ENCODE peak calls at places on chromosomes 7 and 10, in nine cellular contexts. One of them, this sample, is unnamed.

GRCh38 chr7:73856941-73857340 is 4.0 kb upstream of the TMEM270 start:
- DNase-seq in mucosa of descending colon: no peak
- DNase-seq in tibial artery: no peak
- DNase-seq in upper lobe of right lung: no peak
- DNase-seq in hepatocyte: no peak
- DNase-seq in AG09309: no peak
- DNase-seq in spleen: peak; percentile 34
- DNase-seq in GM23248: no peak
- DNase-seq in astrocyte: no peak
- DNase-seq in this sample: no peak

GRCh38 chr7:72751978-72752377 is 76.0 kb downstream of the TYW1B start:
- DNase-seq in GM23248: no peak
- DNase-seq in hepatocyte: no peak
- DNase-seq in mucosa of descending colon: no peak
- DNase-seq in AG09309: no peak
- DNase-seq in tibial artery: no peak
- DNase-seq in upper lobe of right lung: no peak
- DNase-seq in spleen: no peak
- DNase-seq in astrocyte: no peak
- DNase-seq in this sample: no peak

GRCh38 chr7:155568961-155569360 is 22.6 kb upstream of the CNPY1 start:
- DNase-seq in hepatocyte: no peak
- DNase-seq in mucosa of descending colon: peak; percentile 3
- DNase-seq in tibial artery: no peak
- DNase-seq in upper lobe of right lung: no peak
- DNase-seq in GM23248: no peak
- DNase-seq in AG09309: no peak
- DNase-seq in spleen: peak; percentile 63
- DNase-seq in astrocyte: no peak
- DNase-seq in this sample: no peak

GRCh38 chr10:11678074-11678793 is 63.9 kb upstream of the ECHDC3 start:
- DNase-seq in spleen: peak; percentile 82
- DNase-seq in mucosa of descending colon: no peak
- DNase-seq in hepatocyte: no peak
- DNase-seq in upper lobe of right lung: no peak
- DNase-seq in GM23248: peak; percentile 66
- DNase-seq in astrocyte: peak; percentile 39
- DNase-seq in AG09309: peak; percentile 38
- DNase-seq in tibial artery: no peak
- DNase-seq in this sample: no peak

GRCh38 chr7:40584667-40585433 is 450.0 kb downstream of the SUGCT start:
- DNase-seq in hepatocyte: no peak
- DNase-seq in upper lobe of right lung: no peak
- DNase-seq in GM23248: peak; percentile 12
- DNase-seq in mucosa of descending colon: no peak
- DNase-seq in spleen: no peak
- DNase-seq in tibial artery: no peak
- DNase-seq in astrocyte: peak; percentile 33
- DNase-seq in AG09309: no peak
- DNase-seq in this sample: no peak

GRCh38 chr10:132133005-132133404 is 53.7 kb upstream of the DPYSL4 start:
- DNase-seq in tibial artery: no peak
- DNase-seq in hepatocyte: no peak
- DNase-seq in spleen: peak; percentile 54
- DNase-seq in mucosa of descending colon: peak; percentile 9
- DNase-seq in GM23248: no peak
- DNase-seq in AG09309: no peak
- DNase-seq in upper lobe of right lung: peak; percentile 52
- DNase-seq in astrocyte: no peak
- DNase-seq in this sample: peak; percentile 29

GRCh38 chr10:79102056-79102874 is 33.5 kb downstream of the ZMIZ1 start:
- DNase-seq in spleen: peak; percentile 72
- DNase-seq in tibial artery: peak; percentile 80
- DNase-seq in astrocyte: peak; percentile 66
- DNase-seq in GM23248: peak; percentile 72
- DNase-seq in upper lobe of right lung: no peak
- DNase-seq in AG09309: no peak
- DNase-seq in mucosa of descending colon: peak; percentile 69
- DNase-seq in hepatocyte: peak; percentile 67
- DNase-seq in this sample: no peak

GRCh38 chr7:82600601-82601000 is 157.0 kb upstream of the CACNA2D1 start:
- DNase-seq in astrocyte: no peak
- DNase-seq in hepatocyte: no peak
- DNase-seq in spleen: no peak
- DNase-seq in upper lobe of right lung: no peak
- DNase-seq in AG09309: no peak
- DNase-seq in GM23248: no peak
- DNase-seq in mucosa of descending colon: no peak
- DNase-seq in tibial artery: no peak
- DNase-seq in this sample: no peak

GRCh38 chr7:45918556-45918955 is 2.5 kb downstream of the IGFBP3 start:
- DNase-seq in spleen: no peak
- DNase-seq in mucosa of descending colon: no peak
- DNase-seq in hepatocyte: no peak
- DNase-seq in tibial artery: no peak
- DNase-seq in AG09309: no peak
- DNase-seq in astrocyte: no peak
- DNase-seq in upper lobe of right lung: no peak
- DNase-seq in GM23248: no peak
- DNase-seq in this sample: no peak

GRCh38 chr7:45917658-45918057 is 3.4 kb downstream of the IGFBP3 start:
- DNase-seq in spleen: peak; percentile 91
- DNase-seq in AG09309: no peak
- DNase-seq in GM23248: peak; percentile 90
- DNase-seq in mucosa of descending colon: peak; percentile 84
- DNase-seq in tibial artery: peak; percentile 68
- DNase-seq in upper lobe of right lung: peak; percentile 87
- DNase-seq in astrocyte: peak; percentile 41
- DNase-seq in hepatocyte: peak; percentile 89
- DNase-seq in this sample: peak; percentile 89

GRCh38 chr7:45919947-45920542 is 1.0 kb downstream of the IGFBP3 start:
- DNase-seq in GM23248: peak; percentile 35
- DNase-seq in tibial artery: no peak
- DNase-seq in upper lobe of right lung: no peak
- DNase-seq in spleen: no peak
- DNase-seq in hepatocyte: no peak
- DNase-seq in AG09309: no peak
- DNase-seq in mucosa of descending colon: no peak
- DNase-seq in astrocyte: peak; percentile 6
- DNase-seq in this sample: no peak

GRCh38 chr7:45920543-45921380 is at the start of gene IGFBP3:
- DNase-seq in AG09309: no peak
- DNase-seq in GM23248: peak; percentile 93
- DNase-seq in upper lobe of right lung: peak; percentile 72
- DNase-seq in astrocyte: peak; percentile 64
- DNase-seq in mucosa of descending colon: peak; percentile 48
- DNase-seq in hepatocyte: peak; percentile 84
- DNase-seq in spleen: no peak
- DNase-seq in tibial artery: peak; percentile 44
- DNase-seq in this sample: no peak

DNA sequence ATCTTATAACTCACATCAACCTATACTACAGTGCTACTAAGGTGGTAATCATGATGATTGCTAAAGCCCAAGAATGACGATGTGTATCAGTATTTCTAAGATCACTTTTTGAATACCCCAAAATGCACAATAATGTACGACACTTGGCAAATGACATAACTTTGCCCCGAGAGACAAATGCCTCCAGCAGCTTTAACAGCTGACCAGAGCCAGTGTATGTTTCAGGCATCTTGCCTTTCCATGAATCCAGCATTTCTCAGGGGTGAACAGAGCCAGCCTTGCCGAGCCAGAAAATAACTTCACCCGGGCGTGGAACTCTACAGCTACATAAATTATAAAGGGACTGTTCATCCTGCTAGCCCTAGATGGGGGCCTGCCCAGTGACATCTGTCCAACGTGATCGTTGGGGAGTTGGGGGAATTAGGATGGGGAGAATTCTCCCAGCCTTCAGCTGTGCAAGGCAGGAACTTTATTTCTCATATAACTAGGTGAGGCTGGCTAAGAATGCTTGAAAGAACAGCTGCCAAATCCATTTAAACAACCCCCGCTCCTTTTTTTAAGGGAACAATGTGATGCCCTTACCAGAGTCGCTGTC is 1.7 kb downstream of the IGFBP3 start:
- DNase-seq in spleen: no peak
- DNase-seq in upper lobe of right lung: no peak
- DNase-seq in mucosa of descending colon: no peak
- DNase-seq in tibial artery: no peak
- DNase-seq in AG09309: no peak
- DNase-seq in astrocyte: no peak
- DNase-seq in hepatocyte: no peak
- DNase-seq in GM23248: peak; percentile 44
- DNase-seq in this sample: no peak
- H3K4me3 ChIP-seq in spleen: no peak overlapping the region
- H3K4me3 ChIP-seq in upper lobe of right lung: peak overlapping the region; percentile 49
- H3K4me3 ChIP-seq in mucosa of descending colon: no peak overlapping the region
- H3K4me3 ChIP-seq in tibial artery: peak overlapping the region; percentile 64
- H3K4me3 ChIP-seq in AG09309: peak overlapping the region; percentile 64
- H3K4me3 ChIP-seq in astrocyte: peak overlapping the region; percentile 59
- H3K4me3 ChIP-seq in hepatocyte: peak overlapping the region; percentile 47
- H3K4me3 ChIP-seq in GM23248: peak overlapping the region; percentile 99
- H3K4me3 ChIP-seq in this sample: no peak overlapping the region

GRCh38 chr10:98267069-98267893 is 713 bp downstream of the LOXL4 start:
- DNase-seq in mucosa of descending colon: no peak
- DNase-seq in spleen: no peak
- DNase-seq in upper lobe of right lung: no peak
- DNase-seq in hepatocyte: no peak
- DNase-seq in tibial artery: no peak
- DNase-seq in GM23248: peak; percentile 68
- DNase-seq in astrocyte: no peak
- DNase-seq in AG09309: no peak
- DNase-seq in this sample: no peak
- H3K4me3 ChIP-seq in mucosa of descending colon: no peak overlapping the region
- H3K4me3 ChIP-seq in spleen: peak overlapping the region; percentile 13
- H3K4me3 ChIP-seq in upper lobe of right lung: peak overlapping the region; percentile 53
- H3K4me3 ChIP-seq in hepatocyte: no peak overlapping the region
- H3K4me3 ChIP-seq in tibial artery: peak overlapping the region; percentile 53
- H3K4me3 ChIP-seq in GM23248: peak overlapping the region; percentile 88
- H3K4me3 ChIP-seq in astrocyte: peak overlapping the region; percentile 30
- H3K4me3 ChIP-seq in AG09309: peak overlapping the region; percentile 48
- H3K4me3 ChIP-seq in this sample: peak overlapping the region; percentile 40

DNA sequence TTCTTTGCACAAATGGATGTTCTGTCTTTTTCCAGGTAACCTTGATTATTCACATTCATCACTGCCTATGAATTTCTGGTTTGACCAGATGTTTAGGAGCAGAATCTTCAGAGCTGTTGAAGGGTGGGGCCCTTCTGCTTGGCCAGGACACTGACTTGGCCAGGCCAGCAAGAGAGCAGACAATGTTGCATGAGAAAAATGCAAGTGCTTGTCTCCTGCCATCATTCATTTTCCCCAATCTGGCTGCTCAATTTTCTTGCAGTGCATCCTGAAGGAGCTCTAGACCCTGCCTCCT is 1.6 kb upstream of the BLNK start:
- DNase-seq in upper lobe of right lung: no peak
- DNase-seq in tibial artery: no peak
- DNase-seq in hepatocyte: no peak
- DNase-seq in mucosa of descending colon: no peak
- DNase-seq in GM23248: no peak
- DNase-seq in astrocyte: no peak
- DNase-seq in spleen: no peak
- DNase-seq in AG09309: no peak
- DNase-seq in this sample: no peak
- H3K4me3 ChIP-seq in upper lobe of right lung: no peak overlapping the region
- H3K4me3 ChIP-seq in tibial artery: no peak overlapping the region
- H3K4me3 ChIP-seq in hepatocyte: no peak overlapping the region
- H3K4me3 ChIP-seq in mucosa of descending colon: no peak overlapping the region
- H3K4me3 ChIP-seq in GM23248: no peak overlapping the region
- H3K4me3 ChIP-seq in astrocyte: no peak overlapping the region
- H3K4me3 ChIP-seq in spleen: no peak overlapping the region
- H3K4me3 ChIP-seq in AG09309: no peak overlapping the region
- H3K4me3 ChIP-seq in this sample: no peak overlapping the region

DNA sequence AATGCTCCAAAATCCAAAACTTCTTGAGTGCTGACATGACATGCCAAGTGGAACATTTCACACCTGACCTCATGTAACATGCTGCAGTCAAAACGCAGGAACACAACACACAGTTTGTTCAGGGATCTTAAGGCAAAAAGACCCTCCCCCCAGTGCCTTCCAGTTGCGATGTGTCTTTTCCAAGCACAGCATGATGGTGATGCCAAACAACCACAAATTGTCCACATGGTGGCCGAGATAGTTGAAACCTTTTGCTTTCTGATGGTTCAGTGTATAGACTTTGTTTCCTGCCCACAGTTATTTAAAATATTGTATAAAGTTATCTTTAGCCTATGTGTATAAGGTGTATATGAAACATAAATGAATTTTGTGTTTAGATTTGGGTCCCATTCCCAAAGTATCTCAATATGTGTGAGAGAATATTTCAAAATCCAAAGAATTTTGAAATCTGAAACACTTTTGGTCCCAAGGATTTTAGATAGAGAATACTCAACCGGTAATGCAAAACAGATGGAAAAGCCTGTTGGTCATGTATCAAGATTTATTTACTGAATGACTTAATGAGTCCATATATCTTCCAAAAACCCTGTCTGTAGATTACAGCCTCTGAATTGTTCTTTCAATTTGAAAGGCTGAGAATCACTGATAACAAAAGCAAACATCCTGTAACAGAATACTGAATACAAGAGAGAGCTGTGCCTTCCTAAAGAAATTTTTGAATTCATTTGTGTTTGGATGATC is 93.4 kb upstream of the OIT3 start:
- DNase-seq in AG09309: peak; percentile 60
- DNase-seq in mucosa of descending colon: no peak
- DNase-seq in tibial artery: no peak
- DNase-seq in hepatocyte: no peak
- DNase-seq in upper lobe of right lung: no peak
- DNase-seq in spleen: no peak
- DNase-seq in GM23248: peak; percentile 27
- DNase-seq in astrocyte: peak; percentile 61
- DNase-seq in this sample: no peak
- H3K4me3 ChIP-seq in AG09309: no peak overlapping the region
- H3K4me3 ChIP-seq in mucosa of descending colon: no peak overlapping the region
- H3K4me3 ChIP-seq in tibial artery: no peak overlapping the region
- H3K4me3 ChIP-seq in hepatocyte: no peak overlapping the region
- H3K4me3 ChIP-seq in upper lobe of right lung: no peak overlapping the region
- H3K4me3 ChIP-seq in spleen: no peak overlapping the region
- H3K4me3 ChIP-seq in GM23248: no peak overlapping the region
- H3K4me3 ChIP-seq in astrocyte: no peak overlapping the region
- H3K4me3 ChIP-seq in this sample: no peak overlapping the region

GRCh38 chr10:51937313-51937712 is 237.9 kb upstream of the CSTF2T start:
- DNase-seq in spleen: no peak
- DNase-seq in hepatocyte: no peak
- DNase-seq in upper lobe of right lung: no peak
- DNase-seq in GM23248: peak; percentile 55
- DNase-seq in tibial artery: no peak
- DNase-seq in AG09309: peak; percentile 43
- DNase-seq in astrocyte: peak; percentile 64
- DNase-seq in mucosa of descending colon: no peak
- DNase-seq in this sample: no peak
- H3K4me3 ChIP-seq in spleen: no peak overlapping the region
- H3K4me3 ChIP-seq in hepatocyte: no peak overlapping the region
- H3K4me3 ChIP-seq in upper lobe of right lung: no peak overlapping the region
- H3K4me3 ChIP-seq in GM23248: peak overlapping the region; percentile 56
- H3K4me3 ChIP-seq in tibial artery: peak overlapping the region; percentile 24
- H3K4me3 ChIP-seq in AG09309: no peak overlapping the region
- H3K4me3 ChIP-seq in astrocyte: peak overlapping the region; percentile 5
- H3K4me3 ChIP-seq in mucosa of descending colon: no peak overlapping the region
- H3K4me3 ChIP-seq in this sample: no peak overlapping the region

This sample was measured in left lung.